ENCODE peak calls at places on chromosomes 13 and 19, in six cellular contexts. Z, Q, Y, L, S and I are unnamed samples.

GRCh38 chr13:113029487-113030258 is 60.7 kb downstream of the MCF2L start:
- DNase-seq in Z (peak), Q (peak), Y (no peak), L (no peak), S (peak), I (peak)

GRCh38 chr19:29022599-29022998 is 190.4 kb downstream of the UQCRFS1 start:
- DNase-seq in Z (no peak), Q (no peak), Y (no peak), L (no peak), S (no peak), I (no peak)

GRCh38 chr19:34188388-34188787 is 16.1 kb downstream of the LSM14A start:
- DNase-seq in Z (no peak), Q (no peak), Y (no peak), L (no peak), S (no peak), I (no peak)

GRCh38 chr13:51328488-51328887 is 11.0 kb upstream of the SERPINE3 start:
- DNase-seq in Z (no peak), Q (no peak), Y (no peak), L (no peak), S (no peak), I (no peak)

GRCh38 chr19:11798391-11799296 is at the start of gene ZNF491:
- DNase-seq in Z (peak), Q (peak), Y (peak), L (peak), S (peak), I (peak)

GRCh38 chr19:32350492-32350891 is 5.1 kb downstream of the ZNF507 start:
- DNase-seq in Z (no peak), Q (no peak), Y (no peak), L (no peak), S (no peak), I (no peak)

GRCh38 chr19:51901860-51902259 is 3.0 kb downstream of the ZNF649 start:
- DNase-seq in Z (no peak), Q (no peak), Y (no peak), L (no peak), S (no peak), I (no peak)

GRCh38 chr19:51799998-51800848 is 5.3 kb downstream of the FPR3 start:
- DNase-seq in Z (no peak), Q (no peak), Y (peak), L (peak), S (no peak), I (peak)

GRCh38 chr19:3033595-3034193 is 4.6 kb upstream of the TLE2 start:
- DNase-seq in Z (no peak), Q (peak), Y (no peak), L (no peak), S (no peak), I (no peak)

GRCh38 chr19:39397360-39398296 is 6.5 kb downstream of the MED29 start:
- DNase-seq in Z (peak), Q (peak), Y (peak), L (peak), S (peak), I (peak)

GRCh38 chr13:113927661-113928581 is 46.0 kb downstream of the C13orf46 start:
- DNase-seq in Z (peak), Q (peak), Y (peak), L (no peak), S (no peak), I (no peak)

GRCh38 chr13:103142091-103142594 is 75.9 kb upstream of the SLC10A2 start:
- DNase-seq in Z (no peak), Q (no peak), Y (no peak), L (no peak), S (no peak), I (no peak)

GRCh38 chr13:92510416-92510815 is 716.2 kb upstream of the GPC6 start:
- DNase-seq in Z (no peak), Q (no peak), Y (no peak), L (no peak), S (no peak), I (no peak)

GRCh38 chr19:32675720-32676185 is at the start of gene RGS9BP:
- DNase-seq in Z (peak), Q (peak), Y (peak), L (peak), S (peak), I (peak)

GRCh38 chr13:38979891-38980627 is 10.6 kb downstream of the STOML3 start:
- DNase-seq in Z (peak), Q (no peak), Y (peak), L (peak), S (no peak), I (no peak)

GRCh38 chr19:50906217-50906616 is 5.0 kb downstream of the KLK4 start:
- DNase-seq in Z (peak), Q (no peak), Y (no peak), L (peak), S (no peak), I (peak)

GRCh38 chr13:113749956-113750355 is 9.1 kb upstream of the TMEM255B start:
- DNase-seq in Z (no peak), Q (peak), Y (no peak), L (no peak), S (no peak), I (no peak)

GRCh38 chr13:77372275-77372674 is 45.4 kb upstream of the MYCBP2 start:
- DNase-seq in Z (no peak), Q (no peak), Y (no peak), L (no peak), S (no peak), I (no peak)

GRCh38 chr13:23044906-23045305 is 135.9 kb upstream of the SGCG start:
- DNase-seq in Z (no peak), Q (no peak), Y (no peak), L (no peak), S (no peak), I (no peak)

GRCh38 chr19:14440049-14440448 is 6.9 kb downstream of the PKN1 start:
- DNase-seq in Z (peak), Q (peak), Y (peak), L (peak), S (no peak), I (peak)

GRCh38 chr13:112715715-112716460 is 26.1 kb downstream of the ATP11A start:
- DNase-seq in Z (no peak), Q (peak), Y (peak), L (no peak), S (no peak), I (peak)

GRCh38 chr13:52025475-52026245 is 1.2 kb downstream of the UTP14C start:
- DNase-seq in Z (no peak), Q (no peak), Y (no peak), L (no peak), S (no peak), I (no peak)

GRCh38 chr13:30340367-30341184 is 33.2 kb upstream of the KATNAL1 start:
- DNase-seq in Z (peak), Q (no peak), Y (peak), L (peak), S (no peak), I (peak)

GRCh38 chr13:96431044-96431581 is 341.2 kb downstream of the HS6ST3 start:
- DNase-seq in Z (no peak), Q (no peak), Y (no peak), L (no peak), S (no peak), I (no peak)

GRCh38 chr13:60009300-60010248 is 154.2 kb downstream of the DIAPH3 start:
- DNase-seq in Z (peak), Q (peak), Y (no peak), L (peak), S (no peak), I (peak)

GRCh38 chr13:54366728-54367127 is 1338.1 kb downstream of the OLFM4 start:
- DNase-seq in Z (no peak), Q (no peak), Y (no peak), L (no peak), S (no peak), I (no peak)

GRCh38 chr13:23578411-23579071 is 8.3 kb downstream of the TNFRSF19 start:
- DNase-seq in Z (peak), Q (peak), Y (peak), L (peak), S (peak), I (peak)

GRCh38 chr13:43475135-43475534 is 311.6 kb downstream of the ENOX1 start:
- DNase-seq in Z (no peak), Q (no peak), Y (no peak), L (no peak), S (no peak), I (no peak)

GRCh38 chr13:46797468-46798237 is 692 bp upstream of the ESD start:
- DNase-seq in Z (no peak), Q (no peak), Y (no peak), L (no peak), S (no peak), I (no peak)

GRCh38 chr13:46796129-46796514 is 839 bp downstream of the ESD start:
- DNase-seq in Z (no peak), Q (no peak), Y (no peak), L (no peak), S (no peak), I (no peak)

GRCh38 chr13:46799139-46799538 is 2.2 kb upstream of the ESD start:
- DNase-seq in Z (no peak), Q (no peak), Y (no peak), L (no peak), S (no peak), I (no peak)

GRCh38 chr13:46795321-46795720 is 1.6 kb downstream of the ESD start:
- DNase-seq in Z (no peak), Q (no peak), Y (no peak), L (no peak), S (no peak), I (peak)

GRCh38 chr13:46796515-46797467 is at the start of gene ESD:
- DNase-seq in Z (peak), Q (peak), Y (peak), L (peak), S (peak), I (peak)
- TF ChIP-seq POLR2A in Z (peak), Q (peak), Y (peak), L (peak), S (peak), I (peak)

DNA sequence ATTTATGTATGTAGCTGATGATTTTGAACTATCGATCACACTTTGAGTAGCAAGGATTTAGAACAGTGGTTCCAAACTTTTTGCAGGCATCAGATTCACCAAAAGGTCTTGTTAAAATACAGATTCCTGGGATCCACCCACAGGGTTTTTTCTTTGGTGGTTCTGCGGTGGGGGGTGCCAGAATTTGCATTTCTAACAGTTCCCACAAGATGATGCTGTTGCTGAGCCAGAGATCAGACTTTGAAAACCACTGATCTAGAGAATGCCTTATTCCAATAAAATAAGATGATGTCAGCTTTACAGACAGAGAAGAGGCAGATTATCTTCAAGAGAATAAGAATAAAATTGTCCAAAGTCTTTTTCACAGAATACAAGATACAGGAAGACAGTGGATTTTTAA is 80.9 kb upstream of the SHISA2 start:
- DNase-seq in Z (no peak), Q (no peak), Y (no peak), L (no peak), S (no peak), I (no peak)
- TF ChIP-seq POLR2A in Z (no peak), Q (no peak), Y (no peak), L (no peak), S (no peak), I (no peak)

DNA sequence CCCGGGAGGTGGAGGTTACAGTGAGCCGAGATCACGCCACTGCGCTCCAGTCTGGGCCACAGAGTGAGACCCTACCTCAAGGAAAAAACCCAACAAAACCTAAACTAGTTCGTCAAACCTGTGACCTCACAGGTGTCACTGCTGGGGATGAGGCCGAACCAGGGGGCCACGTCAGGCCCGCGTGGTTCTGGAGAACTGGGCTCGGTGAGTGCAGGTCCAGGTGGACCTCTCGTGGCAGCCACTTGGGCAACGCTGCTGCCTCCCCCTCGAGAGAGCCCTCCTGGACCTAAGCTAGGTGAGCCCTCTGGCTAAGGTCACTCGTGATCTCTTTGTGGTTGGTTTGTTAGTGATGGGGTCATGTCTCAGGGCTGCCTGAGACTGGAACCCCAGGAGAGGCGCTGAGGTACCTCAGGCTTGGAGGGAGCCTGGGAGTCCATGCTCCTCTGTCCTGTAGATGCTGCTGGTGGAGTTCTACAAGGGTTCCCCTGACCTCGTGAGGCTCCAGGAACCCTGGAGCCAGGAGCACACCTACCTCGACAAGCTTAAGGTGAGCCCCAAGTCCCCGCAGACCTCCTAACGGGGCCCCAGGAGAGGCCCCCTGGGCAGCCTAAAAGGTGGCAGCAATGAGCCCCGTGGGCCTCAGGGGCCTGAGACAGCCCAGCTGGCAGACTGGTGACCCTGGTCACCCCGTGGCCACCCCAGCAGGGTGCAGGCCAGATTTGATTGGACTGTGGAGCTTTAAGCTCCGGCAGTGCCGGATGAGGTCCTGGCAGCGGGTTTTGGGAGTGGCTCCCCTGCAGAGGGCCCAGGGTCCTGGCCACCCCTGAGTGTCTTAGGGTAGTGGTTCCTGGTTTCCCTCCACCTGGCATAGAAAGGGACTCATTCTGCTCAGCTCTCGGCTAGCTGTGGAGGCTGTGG is 15.6 kb downstream of the MPND start:
- DNase-seq in Z (no peak), Q (no peak), Y (no peak), L (no peak), S (no peak), I (no peak)
- TF ChIP-seq POLR2A in Z (no peak), Q (no peak), Y (no peak), L (no peak), S (no peak), I (no peak)

GRCh38 chr19:56839665-56840451 is 668 bp downstream of the PEG3 start:
- DNase-seq in Z (peak), Q (peak), Y (peak), L (peak), S (no peak), I (peak)

GRCh38 chr19:56841194-56841546 is 644 bp upstream of the PEG3 start:
- DNase-seq in Z (no peak), Q (no peak), Y (no peak), L (no peak), S (no peak), I (no peak)

GRCh38 chr19:56838930-56839664 is 1.4 kb downstream of the PEG3 start:
- DNase-seq in Z (peak), Q (peak), Y (peak), L (peak), S (no peak), I (peak)

GRCh38 chr19:56842421-56842820 is 1.9 kb upstream of the PEG3 start:
- DNase-seq in Z (no peak), Q (no peak), Y (no peak), L (no peak), S (no peak), I (no peak)

DNA sequence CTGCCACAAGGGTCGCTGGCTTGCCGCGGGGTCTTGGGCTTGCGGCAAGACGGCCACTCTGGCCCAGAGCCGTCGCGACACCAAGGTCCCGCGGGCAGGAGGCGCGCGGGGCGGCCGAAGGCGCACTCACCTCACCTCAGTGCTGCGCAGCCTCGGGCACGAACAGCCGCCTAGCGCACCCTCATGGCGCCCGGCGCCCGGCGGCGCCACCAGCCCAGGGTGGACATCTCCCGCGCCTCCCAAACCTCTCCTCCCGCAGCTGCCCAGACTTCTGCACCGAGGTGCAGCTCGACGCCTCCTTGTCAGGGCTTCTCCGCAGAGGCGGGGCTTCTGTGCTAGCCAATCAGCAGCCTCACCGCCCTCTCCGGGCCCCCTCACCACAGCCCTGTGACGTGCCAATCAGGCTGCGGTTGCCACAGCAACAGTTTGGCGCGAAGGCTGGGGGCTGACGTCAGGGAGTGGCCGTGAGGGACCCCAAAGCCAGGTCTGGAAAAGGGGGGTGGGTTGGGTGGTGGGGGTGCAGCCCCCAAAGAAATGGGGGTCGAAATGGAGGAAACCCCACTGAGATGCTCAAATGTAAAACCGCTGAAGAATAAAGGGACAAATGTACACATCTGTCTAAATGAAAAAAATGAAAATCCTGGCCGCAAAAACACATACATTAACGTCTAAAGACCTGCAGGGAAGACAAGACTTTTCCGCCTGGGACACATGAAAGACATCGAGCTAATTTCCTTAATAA is at the start of the genes PEG3 and ZIM2:
- DNase-seq in Z (peak), Q (no peak), Y (peak), L (peak), S (no peak), I (no peak)
- TF ChIP-seq POLR2A in Z (no peak), Q (no peak), Y (peak), L (no peak), S (no peak), I (no peak)

GRCh38 chr19:57282011-57282636 is 1.8 kb downstream of the ZNF460 start:
- DNase-seq in Z (no peak), Q (no peak), Y (no peak), L (no peak), S (peak), I (peak)

GRCh38 chr19:57276430-57276829 is 3.9 kb upstream of the ZNF460 start:
- DNase-seq in Z (no peak), Q (no peak), Y (no peak), L (no peak), S (no peak), I (no peak)

GRCh38 chr19:57279418-57280164 is 694 bp upstream of the ZNF460 start:
- DNase-seq in Z (peak), Q (peak), Y (peak), L (peak), S (peak), I (peak)

GRCh38 chr19:57280913-57281425 is 684 bp downstream of the ZNF460 start:
- DNase-seq in Z (no peak), Q (no peak), Y (no peak), L (no peak), S (no peak), I (peak)

DNA sequence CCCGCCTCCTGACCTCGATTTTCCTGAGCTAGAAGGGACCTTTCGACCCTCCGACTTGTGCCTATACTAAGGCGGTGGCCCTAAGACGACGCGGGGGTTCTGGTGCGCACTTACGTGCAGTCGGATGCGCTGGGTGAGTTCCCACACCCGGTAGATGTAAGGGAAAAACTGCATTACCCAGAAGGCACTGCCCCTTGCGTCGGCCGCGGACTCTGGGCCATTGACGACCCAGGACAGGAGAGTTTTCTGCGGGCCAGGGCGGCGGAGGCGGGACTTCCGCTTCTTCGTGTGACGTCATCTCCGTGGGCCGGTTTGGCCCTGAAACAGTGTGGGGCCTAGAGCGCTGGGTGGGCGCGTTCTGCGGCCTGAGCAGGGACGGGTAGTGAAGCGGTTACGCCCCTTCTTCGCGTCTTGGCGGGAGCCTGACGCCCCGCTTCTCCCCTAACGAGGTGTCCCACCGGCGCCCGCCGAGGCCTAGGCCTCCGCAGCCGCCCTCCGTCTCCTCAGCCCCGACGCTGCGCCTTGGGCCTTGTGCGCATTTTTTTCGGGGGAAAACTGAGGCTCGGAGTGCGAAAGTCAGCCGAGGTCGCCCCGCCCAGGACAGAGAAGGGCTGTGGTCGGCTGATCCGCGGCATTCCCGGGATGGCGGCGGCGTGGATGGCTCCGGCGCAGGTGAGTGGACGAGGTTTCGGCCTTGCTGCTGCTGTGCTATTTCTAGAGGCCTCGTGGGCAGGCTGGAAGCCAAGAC is at the start of gene ZNF460:
- DNase-seq in Z (peak), Q (peak), Y (peak), L (peak), S (peak), I (peak)
- TF ChIP-seq POLR2A in Z (peak), Q (peak), Y (peak), L (peak), S (peak), I (peak)

DNA sequence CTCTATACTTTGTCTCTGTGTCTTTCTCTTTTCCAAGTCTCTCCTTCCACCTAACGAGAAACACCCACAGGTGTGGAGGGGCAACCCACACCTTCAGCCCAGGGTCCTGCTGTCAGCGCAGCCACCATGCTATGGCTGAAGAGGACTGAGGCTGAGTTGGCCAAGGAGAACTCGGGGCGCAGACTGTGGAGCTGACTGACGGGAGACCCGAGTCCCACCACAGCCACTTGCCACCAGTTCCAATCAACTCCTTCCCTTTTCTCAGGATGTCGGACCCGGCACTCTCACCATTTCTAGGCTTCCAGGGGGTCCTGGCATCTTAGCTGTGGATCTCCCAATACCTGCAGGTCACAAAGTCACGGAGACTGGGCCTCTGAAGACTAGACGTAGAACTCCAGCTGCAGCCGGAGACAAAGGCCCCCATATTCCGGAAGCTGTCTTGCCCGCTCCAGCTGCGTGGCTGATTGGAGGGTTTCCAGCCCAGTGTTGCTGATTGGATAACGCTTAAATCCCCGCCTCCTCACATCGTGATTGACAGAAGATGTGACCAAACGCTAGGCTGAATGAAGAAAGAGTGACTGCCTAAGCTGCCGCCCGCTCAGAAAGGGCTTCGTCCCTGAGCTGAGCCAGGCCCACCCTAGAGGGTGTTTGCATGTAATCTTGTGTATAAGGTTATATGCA is 63.6 kb downstream of the ZNF429 start:
- DNase-seq in Z (peak), Q (peak), Y (peak), L (peak), S (no peak), I (no peak)
- TF ChIP-seq POLR2A in Z (no peak), Q (peak), Y (peak), L (peak), S (no peak), I (peak)